ENCODE peak calls at places on chromosomes 1 and 21, in seven cellular contexts. F is BJ, U is SK-N-MC, N is heart right ventricle, L is activated T-helper 1 cell treated with Interleukin-2 at 50 U/mL for 16 hours, D is AG08395, G is mesenchymal stem cell. E is an unnamed sample.

GRCh38 chr1:230087034-230087721 is 20.1 kb downstream of the GALNT2 start:
- DNase-seq in F (no peak), U (no peak), N (no peak), L (no peak), D (no peak), G (no peak), E (no peak)

GRCh38 chr1:43763497-43763973 is 56.2 kb downstream of the ST3GAL3 start:
- DNase-seq in F (peak), U (peak), N (peak), L (peak), D (peak), G (peak), E (peak)

GRCh38 chr1:156432109-156433018 is 63.4 kb downstream of the RHBG start:
- DNase-seq in F (no peak), U (no peak), N (no peak), L (no peak), D (no peak), G (no peak), E (no peak)

GRCh38 chr1:110524311-110525249 is 5.6 kb upstream of the KCNA10 start:
- DNase-seq in F (no peak), U (peak), N (peak), L (peak), D (peak), G (peak), E (no peak)

GRCh38 chr1:4268890-4269286 is 368.8 kb upstream of the C1orf174 start:
- DNase-seq in F (no peak), U (no peak), N (no peak), L (no peak), D (no peak), G (no peak), E (no peak)

GRCh38 chr1:64396817-64397216 is 73.1 kb upstream of the CACHD1 start:
- DNase-seq in F (no peak), U (no peak), N (no peak), L (no peak), D (no peak), G (no peak), E (no peak)

GRCh38 chr1:41072051-41072450 is 50.5 kb upstream of the SLFNL1 start:
- DNase-seq in F (peak), U (no peak), N (no peak), L (no peak), D (peak), G (peak), E (no peak)

GRCh38 chr1:207134550-207134949 is 30.5 kb downstream of the C4BPA start:
- DNase-seq in F (no peak), U (no peak), N (no peak), L (no peak), D (no peak), G (no peak), E (no peak)

GRCh38 chr1:223214272-223214807 is 71.3 kb upstream of the TLR5 start:
- DNase-seq in F (no peak), U (no peak), N (no peak), L (no peak), D (no peak), G (no peak), E (no peak)

GRCh38 chr21:45029968-45030636 is 44.3 kb upstream of the ADARB1 start:
- DNase-seq in F (no peak), U (no peak), N (no peak), L (no peak), D (no peak), G (no peak), E (no peak)

GRCh38 chr1:91720044-91720443 is 165.9 kb downstream of the TGFBR3 start:
- DNase-seq in F (no peak), U (no peak), N (no peak), L (no peak), D (no peak), G (no peak), E (no peak)

GRCh38 chr1:182520746-182521145 is 68.3 kb downstream of the RNASEL start:
- DNase-seq in F (no peak), U (no peak), N (no peak), L (no peak), D (no peak), G (no peak), E (no peak)

GRCh38 chr1:157111396-157112165 is 12.0 kb upstream of the ETV3L start:
- DNase-seq in F (no peak), U (no peak), N (no peak), L (no peak), D (no peak), G (no peak), E (no peak)

E was measured in activated B cell treated with CpG ODN at 0.5 μM for 24 hours.